ENCODE peak calls at places on chromosomes 1 and 21, in seven cellular contexts. Y is AG09309; D is H4; L is iris pigment epithelial cell; K is ovary; Z is fibroblast of mammary gland; V is stimulated activated CD8-positive, alpha-beta memory T cell treated with anti-CD3 and anti-CD28 coated beads, Interleukin-2, amount 100 ng/mL, for 48 hours. E is an unnamed sample.

GRCh38 chr1:37315236-37315870 is 159.0 kb upstream of the ZC3H12A start:
- DNase-seq in Y (no peak), D (no peak), L (no peak), K (no peak), Z (no peak), V (no peak), E (no peak)

GRCh38 chr1:236516929-236517704 is 6.7 kb upstream of the LGALS8 start:
- DNase-seq in Y (peak), D (peak), L (peak), K (no peak), Z (no peak), V (no peak), E (no peak)

GRCh38 chr1:220375715-220376114 is 103.5 kb upstream of the RAB3GAP2 start:
- DNase-seq in Y (no peak), D (no peak), L (no peak), K (no peak), Z (no peak), V (no peak), E (no peak)

GRCh38 chr1:180515857-180516388 is 13.5 kb upstream of the ACBD6 start:
- DNase-seq in Y (peak), D (peak), L (peak), K (peak), Z (peak), V (peak), E (peak)

GRCh38 chr1:164709108-164709507 is 150.1 kb downstream of the PBX1 start:
- DNase-seq in Y (no peak), D (no peak), L (peak), K (no peak), Z (no peak), V (no peak), E (no peak)

GRCh38 chr1:197774691-197775281 is 494 bp downstream of the DENND1B start:
- DNase-seq in Y (no peak), D (no peak), L (peak), K (peak), Z (peak), V (peak), E (no peak)

GRCh38 chr1:161958425-161958824 is 65.2 kb downstream of the OLFML2B start:
- DNase-seq in Y (no peak), D (no peak), L (peak), K (no peak), Z (peak), V (no peak), E (no peak)

GRCh38 chr1:29133861-29134694 is 10.4 kb upstream of the TMEM200B start:
- DNase-seq in Y (no peak), D (no peak), L (no peak), K (no peak), Z (no peak), V (no peak), E (no peak)

GRCh38 chr1:11132571-11133293 is 33.1 kb upstream of the EXOSC10 start:
- DNase-seq in Y (no peak), D (no peak), L (no peak), K (no peak), Z (peak), V (no peak), E (no peak)

GRCh38 chr21:30168086-30168485 is 1.5 kb upstream of the CLDN17 start:
- DNase-seq in Y (no peak), D (no peak), L (no peak), K (no peak), Z (no peak), V (no peak), E (no peak)

GRCh38 chr1:184143449-184143848 is 91.9 kb downstream of the TSEN15 start:
- DNase-seq in Y (no peak), D (no peak), L (no peak), K (no peak), Z (peak), V (no peak), E (no peak)

GRCh38 chr1:112079446-112079845 is 90.0 kb upstream of the KCND3 start:
- DNase-seq in Y (no peak), D (no peak), L (no peak), K (no peak), Z (no peak), V (no peak), E (no peak)

GRCh38 chr1:200588698-200589097 is 31.9 kb downstream of the KIF14 start:
- DNase-seq in Y (no peak), D (no peak), L (no peak), K (no peak), Z (no peak), V (no peak), E (no peak)

GRCh38 chr1:63704443-63704842 is 69.4 kb upstream of the ROR1 start:
- DNase-seq in Y (no peak), D (no peak), L (peak), K (no peak), Z (no peak), V (no peak), E (no peak)

GRCh38 chr1:21601278-21602048 is 67.7 kb downstream of the RAP1GAP start:
- DNase-seq in Y (no peak), D (no peak), L (no peak), K (no peak), Z (no peak), V (no peak), E (no peak)

GRCh38 chr1:198641506-198641905 is 2.7 kb downstream of the PTPRC start:
- DNase-seq in Y (no peak), D (no peak), L (peak), K (no peak), Z (peak), V (no peak), E (no peak)

GRCh38 chr1:82867781-82868180 is 1067.0 kb downstream of the ADGRL2 start:
- DNase-seq in Y (no peak), D (peak), L (no peak), K (no peak), Z (no peak), V (no peak), E (no peak)

GRCh38 chr1:24754229-24754628 is 9.0 kb downstream of the CLIC4 start:
- DNase-seq in Y (no peak), D (no peak), L (peak), K (no peak), Z (peak), V (no peak), E (no peak)

GRCh38 chr1:182996816-182997215 is 26.4 kb upstream of the LAMC1 start:
- DNase-seq in Y (no peak), D (no peak), L (no peak), K (no peak), Z (no peak), V (no peak), E (no peak)

GRCh38 chr1:93820554-93821411 is 58.2 kb downstream of the DNTTIP2 start:
- DNase-seq in Y (no peak), D (no peak), L (no peak), K (no peak), Z (no peak), V (no peak), E (no peak)

GRCh38 chr1:115325876-115326275 is 12.2 kb downstream of the NGF start:
- DNase-seq in Y (no peak), D (no peak), L (peak), K (no peak), Z (peak), V (no peak), E (no peak)

GRCh38 chr1:94276900-94277581 is 39.7 kb upstream of the ARHGAP29 start:
- DNase-seq in Y (no peak), D (no peak), L (peak), K (peak), Z (peak), V (no peak), E (no peak)

GRCh38 chr1:64546018-64546417 is 76.1 kb downstream of the CACHD1 start:
- DNase-seq in Y (no peak), D (no peak), L (no peak), K (no peak), Z (no peak), V (no peak), E (no peak)